ENCODE peak calls at places on chromosomes 7 and 10, in four cellular contexts. M, Q, W and H are unnamed samples.
A peak's percentile ranks its signal among the peaks of the same experiment; 100 is the strongest.

GRCh38 chr7:25889765-25890164 is 262.2 kb upstream of the NFE2L3 start:
- DNase-seq in M (no peak), Q (no peak), W (no peak), H (no peak)

GRCh38 chr7:17769918-17770317 is 170.4 kb downstream of the SNX13 start:
- DNase-seq in M (peak; percentile 64), Q (peak; percentile 49), W (peak; percentile 66), H (peak; percentile 78)

GRCh38 chr7:91266067-91266930 is 2.1 kb downstream of the FZD1 start:
- DNase-seq in M (no peak), Q (no peak), W (peak; percentile 73), H (peak; percentile 86)

GRCh38 chr10:117246997-117247667 is 6.2 kb downstream of the SLC18A2 start:
- DNase-seq in M (no peak), Q (no peak), W (no peak), H (no peak)

GRCh38 chr10:88045544-88046415 is 182.4 kb downstream of the PTEN start:
- DNase-seq in M (no peak), Q (no peak), W (no peak), H (no peak)

GRCh38 chr10:80530251-80530650 is 7.5 kb upstream of the SH2D4B start:
- DNase-seq in M (no peak), Q (peak; percentile 72), W (no peak), H (no peak)

GRCh38 chr10:75043256-75044121 is 68.0 kb upstream of the SAMD8 start:
- DNase-seq in M (no peak), Q (peak; percentile 57), W (no peak), H (no peak)

GRCh38 chr7:157561816-157562410 is 225.1 kb downstream of the DNAJB6 start:
- DNase-seq in M (no peak), Q (no peak), W (no peak), H (peak; percentile 55)

GRCh38 chr10:118243907-118244306 is 98.2 kb downstream of the FAM204A start:
- DNase-seq in M (no peak), Q (no peak), W (no peak), H (no peak)